ENCODE peak calls at places on chromosomes 11 and 22, in five cellular contexts. H, N, F, L and P are unnamed samples.

GRCh38 chr11:61541568-61541967 is 33.0 kb downstream of the LRRC10B start:
- DNase-seq in H (no peak), N (peak), F (peak), L (no peak), P (no peak)

GRCh38 chr11:83543918-83544491 is 257.8 kb upstream of the CCDC90B start:
- DNase-seq in H (no peak), N (no peak), F (no peak), L (no peak), P (peak)

GRCh38 chr11:25758145-25758661 is 573.7 kb upstream of the ANO3 start:
- DNase-seq in H (no peak), N (no peak), F (no peak), L (no peak), P (no peak)

GRCh38 chr11:118060879-118061278 is 16.0 kb upstream of the TMPRSS4 start:
- DNase-seq in H (no peak), N (peak), F (no peak), L (no peak), P (no peak)

GRCh38 chr11:131859811-131860210 is 489.4 kb downstream of the NTM start:
- DNase-seq in H (no peak), N (no peak), F (no peak), L (no peak), P (no peak)

GRCh38 chr22:46931881-46932280 is 169.4 kb downstream of the TBC1D22A start:
- DNase-seq in H (peak), N (no peak), F (no peak), L (no peak), P (no peak)

GRCh38 chr22:50309601-50309991 is 2.1 kb upstream of the PLXNB2 start:
- DNase-seq in H (no peak), N (no peak), F (no peak), L (no peak), P (no peak)

GRCh38 chr11:44246726-44247125 is 63.2 kb downstream of the ALX4 start:
- DNase-seq in H (no peak), N (no peak), F (no peak), L (no peak), P (no peak)

GRCh38 chr22:43506487-43506886 is 94.7 kb downstream of the MPPED1 start:
- DNase-seq in H (no peak), N (no peak), F (no peak), L (no peak), P (no peak)

GRCh38 chr11:124745835-124746620 is 6.0 kb downstream of the VSIG2 start:
- DNase-seq in H (peak), N (peak), F (peak), L (no peak), P (peak)

GRCh38 chr11:72812968-72813739 is 1.1 kb upstream of the ATG16L2 start:
- DNase-seq in H (peak), N (peak), F (peak), L (no peak), P (peak)

GRCh38 chr22:30079952-30080533 is at the start of gene HORMAD2:
- DNase-seq in H (no peak), N (no peak), F (peak), L (no peak), P (no peak)

GRCh38 chr22:19766235-19766505 is 5.6 kb downstream of the TBX1 start:
- DNase-seq in H (no peak), N (no peak), F (no peak), L (no peak), P (no peak)

GRCh38 chr22:19769393-19769715 is 8.8 kb downstream of the TBX1 start:
- DNase-seq in H (no peak), N (no peak), F (no peak), L (no peak), P (no peak)

GRCh38 chr22:19765477-19766234 is 5.1 kb downstream of the TBX1 start:
- DNase-seq in H (no peak), N (peak), F (no peak), L (no peak), P (no peak)

GRCh38 chr22:19766506-19767426 is 6.2 kb downstream of the TBX1 start:
- DNase-seq in H (peak), N (peak), F (no peak), L (no peak), P (peak)

DNA sequence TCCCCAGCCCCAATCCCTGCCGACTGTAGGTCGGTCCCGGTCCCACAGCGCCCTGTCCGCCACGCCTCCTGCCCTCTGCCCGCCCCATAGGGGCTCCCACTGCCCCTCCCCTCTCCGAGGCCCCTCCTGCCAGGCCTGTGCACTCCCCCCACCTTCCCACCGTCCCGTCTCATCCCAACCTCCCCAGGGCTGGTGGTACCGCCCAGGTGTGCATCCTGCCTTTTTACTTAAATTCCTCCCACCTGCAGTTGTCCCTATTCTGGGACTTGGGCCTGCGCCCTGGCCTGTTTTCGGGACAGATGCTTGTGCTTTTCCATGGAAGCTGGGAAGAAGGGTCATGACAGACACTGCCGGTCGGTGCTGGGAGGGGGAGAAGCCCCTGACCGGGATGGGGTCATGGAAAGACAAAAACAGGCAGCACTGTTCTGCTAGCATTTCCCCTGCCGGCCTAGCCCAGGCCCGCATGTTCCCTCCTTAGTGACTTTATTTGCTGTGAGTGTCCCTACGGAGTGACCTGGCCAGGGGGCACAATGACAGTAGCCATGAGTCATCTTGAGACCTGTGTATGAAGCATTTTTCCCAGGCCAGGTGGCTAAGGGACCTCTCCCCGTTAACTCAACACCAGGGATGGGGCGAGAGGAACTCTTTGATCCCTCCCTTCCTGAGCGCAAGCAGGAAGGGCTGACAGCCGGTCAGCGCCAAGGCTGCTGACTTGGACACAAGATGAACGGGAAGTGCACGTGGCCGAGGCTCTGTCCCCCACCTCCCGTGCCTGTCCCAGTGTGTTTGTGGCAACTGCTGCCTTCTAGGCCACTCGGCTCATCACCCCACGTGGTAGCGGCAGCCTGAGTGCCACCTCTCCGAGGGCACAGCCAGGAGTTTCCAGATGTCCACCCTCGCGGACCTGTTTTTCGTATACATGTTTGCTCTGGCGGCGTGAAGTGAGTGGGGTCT is 7.1 kb downstream of the TBX1 start:
- DNase-seq in H (no peak), N (peak), F (no peak), L (no peak), P (no peak)
- TF ChIP-seq CTCF in H (no peak), N (no peak), F (no peak), L (no peak), P (no peak)

DNA sequence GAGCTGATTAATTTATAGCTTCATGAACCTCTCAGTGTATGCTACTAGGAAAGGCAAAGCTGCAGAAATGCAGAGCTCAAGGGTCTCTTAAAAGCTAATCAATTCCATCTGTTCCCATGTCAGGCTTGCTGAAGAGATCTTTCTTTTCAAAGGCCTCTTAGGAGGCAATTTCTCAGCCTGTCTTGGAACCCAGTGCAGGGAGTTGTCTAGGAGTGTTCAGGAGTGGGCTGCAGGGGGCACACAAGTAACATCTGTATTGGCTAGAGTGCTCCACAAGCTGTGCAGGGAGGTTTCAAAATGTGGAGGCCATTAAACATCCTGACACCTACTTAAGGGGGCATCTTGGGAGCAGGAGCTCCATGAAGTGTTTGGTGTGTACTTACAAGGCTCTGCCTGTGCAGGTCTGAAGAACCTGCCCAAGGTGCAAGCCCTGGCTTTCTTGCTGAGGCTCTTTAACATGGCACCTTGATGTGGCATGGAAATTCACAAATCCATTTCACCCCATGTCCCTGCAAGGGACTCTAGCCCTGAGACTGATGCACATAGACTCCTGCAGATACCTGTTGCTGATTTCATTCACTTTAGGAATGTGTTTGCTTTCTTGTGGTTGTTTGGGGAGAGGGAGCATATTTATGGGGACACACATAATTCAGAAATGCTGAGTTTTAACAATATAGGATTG is 134.7 kb downstream of the ME3 start:
- DNase-seq in H (no peak), N (no peak), F (no peak), L (no peak), P (no peak)
- TF ChIP-seq CTCF in H (no peak), N (no peak), F (no peak), L (no peak), P (no peak)

DNA sequence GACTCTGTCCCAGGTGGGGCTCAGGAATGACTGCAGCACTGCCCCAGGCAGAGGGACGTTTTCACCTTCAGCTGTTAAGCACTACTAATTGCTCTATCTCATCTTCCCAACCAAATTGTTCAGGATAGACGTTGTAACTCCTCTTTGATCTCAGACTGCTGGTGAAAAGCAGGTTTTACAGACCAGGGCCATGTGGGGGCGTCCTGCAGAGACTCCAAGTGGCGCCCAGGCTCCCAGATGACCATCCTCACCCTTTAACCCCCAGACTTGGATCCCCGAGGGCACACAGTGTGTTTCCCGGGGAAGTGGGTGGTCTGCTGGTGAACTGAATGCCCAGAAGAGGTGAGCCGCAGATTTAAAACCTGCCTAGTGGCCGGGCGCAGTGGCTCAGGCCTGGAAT is 23.9 kb downstream of the FADD start:
- DNase-seq in H (no peak), N (peak), F (no peak), L (no peak), P (peak)
- TF ChIP-seq CTCF in H (peak), N (peak), F (no peak), L (no peak), P (no peak)

GRCh38 chr11:14251754-14252153 is 107.2 kb downstream of the RRAS2 start:
- DNase-seq in H (no peak), N (no peak), F (no peak), L (no peak), P (no peak)
- TF ChIP-seq CTCF in H (no peak), N (no peak), F (no peak), L (no peak), P (no peak)

DNA sequence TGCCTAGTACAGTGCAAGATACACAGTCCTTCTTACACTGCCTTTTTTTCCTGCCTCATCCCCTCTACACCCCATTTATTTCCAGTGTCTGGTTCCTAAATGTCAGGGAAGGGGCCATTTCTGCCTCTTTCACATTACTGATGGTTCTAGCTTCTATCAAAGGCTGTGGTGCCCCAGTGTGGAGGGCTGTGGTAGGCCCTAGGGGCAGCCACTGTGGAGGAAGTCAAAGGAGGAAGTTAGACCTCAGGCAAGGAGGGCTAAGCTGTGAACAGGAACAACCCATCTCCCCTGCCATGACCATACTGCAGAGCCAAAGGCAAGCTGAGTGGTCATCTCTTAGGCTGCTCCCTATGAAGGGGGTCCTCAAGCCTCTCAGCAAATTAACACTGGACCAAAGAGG is 81.9 kb upstream of the CRTAM start:
- DNase-seq in H (no peak), N (no peak), F (peak), L (peak), P (peak)
- TF ChIP-seq CTCF in H (no peak), N (peak), F (peak), L (no peak), P (peak)

GRCh38 chr11:46808804-46809431 is 37.2 kb downstream of the CKAP5 start:
- DNase-seq in H (no peak), N (no peak), F (no peak), L (no peak), P (no peak)
- TF ChIP-seq CTCF in H (peak), N (peak), F (no peak), L (no peak), P (no peak)

GRCh38 chr22:18970180-18970947 is 34.3 kb upstream of the PRODH start:
- DNase-seq in H (no peak), N (peak), F (no peak), L (no peak), P (no peak)
- TF ChIP-seq CTCF in H (no peak), N (peak), F (no peak), L (no peak), P (no peak)

GRCh38 chr11:77094841-77095365 is 7.7 kb upstream of the OMP start:
- DNase-seq in H (no peak), N (no peak), F (no peak), L (no peak), P (no peak)
- TF ChIP-seq CTCF in H (no peak), N (no peak), F (no peak), L (no peak), P (no peak)

GRCh38 chr11:21321530-21321929 is 652.1 kb downstream of the NELL1 start:
- DNase-seq in H (no peak), N (no peak), F (no peak), L (no peak), P (no peak)

GRCh38 chr11:21323617-21324016 is 654.2 kb downstream of the NELL1 start:
- DNase-seq in H (no peak), N (no peak), F (no peak), L (no peak), P (no peak)
- TF ChIP-seq CTCF in H (no peak), N (no peak), F (no peak), L (no peak), P (no peak)

GRCh38 chr11:64918056-64918455 is 1.0 kb upstream of the ATG2A start:
- DNase-seq in H (no peak), N (no peak), F (no peak), L (no peak), P (peak)
- TF ChIP-seq CTCF in H (no peak), N (peak), F (peak), L (no peak), P (peak)